ENCODE peak calls at places on chromosomes 12 and 14, in six cellular contexts. One of them, this sample, is unnamed.

GRCh38 chr12:49160415-49160814 is 28.5 kb downstream of the TUBA1A start:
- DNase-seq in thoracic aorta: no peak
- DNase-seq in psoas muscle: no peak
- DNase-seq in CD8-positive, alpha-beta memory T cell: no peak
- DNase-seq in CD8-positive, alpha-beta T cell: no peak
- DNase-seq in adrenal gland: no peak
- DNase-seq in this sample: no peak

GRCh38 chr12:52975820-52976573 is 27.1 kb downstream of the KRT18 start:
- DNase-seq in CD8-positive, alpha-beta T cell: no peak
- DNase-seq in psoas muscle: no peak
- DNase-seq in adrenal gland: no peak
- DNase-seq in CD8-positive, alpha-beta memory T cell: no peak
- DNase-seq in thoracic aorta: no peak
- DNase-seq in this sample: no peak

GRCh38 chr12:132717531-132718387 is 7.1 kb downstream of the PGAM5 start:
- DNase-seq in psoas muscle: no peak
- DNase-seq in CD8-positive, alpha-beta memory T cell: no peak
- DNase-seq in thoracic aorta: no peak
- DNase-seq in CD8-positive, alpha-beta T cell: no peak
- DNase-seq in adrenal gland: no peak
- DNase-seq in this sample: no peak

GRCh38 chr14:34450542-34450915 is 11.5 kb downstream of the SPTSSA start:
- DNase-seq in adrenal gland: no peak
- DNase-seq in thoracic aorta: no peak
- DNase-seq in psoas muscle: no peak
- DNase-seq in CD8-positive, alpha-beta memory T cell: no peak
- DNase-seq in CD8-positive, alpha-beta T cell: no peak
- DNase-seq in this sample: no peak

GRCh38 chr14:106831322-106831720 is 1304.9 kb downstream of the TMEM121 start:
- DNase-seq in CD8-positive, alpha-beta T cell: no peak
- DNase-seq in CD8-positive, alpha-beta memory T cell: peak; percentile 56
- DNase-seq in psoas muscle: no peak
- DNase-seq in thoracic aorta: no peak
- DNase-seq in adrenal gland: no peak
- DNase-seq in this sample: no peak

GRCh38 chr14:23478109-23478698 is 8.7 kb downstream of the NGDN start:
- DNase-seq in thoracic aorta: no peak
- DNase-seq in psoas muscle: peak; percentile 46
- DNase-seq in adrenal gland: peak; percentile 87
- DNase-seq in CD8-positive, alpha-beta T cell: peak; percentile 27
- DNase-seq in CD8-positive, alpha-beta memory T cell: peak; percentile 73
- DNase-seq in this sample: peak; percentile 44

GRCh38 chr12:68609955-68610434 is 704 bp upstream of the RAP1B start:
- DNase-seq in CD8-positive, alpha-beta memory T cell: no peak
- DNase-seq in adrenal gland: no peak
- DNase-seq in thoracic aorta: no peak
- DNase-seq in psoas muscle: no peak
- DNase-seq in CD8-positive, alpha-beta T cell: no peak
- DNase-seq in this sample: peak; percentile 19

GRCh38 chr12:96193725-96194571 is at the start of gene ELK3:
- DNase-seq in CD8-positive, alpha-beta memory T cell: peak; percentile 71
- DNase-seq in psoas muscle: peak; percentile 53
- DNase-seq in CD8-positive, alpha-beta T cell: peak; percentile 61
- DNase-seq in thoracic aorta: no peak
- DNase-seq in adrenal gland: peak; percentile 78
- DNase-seq in this sample: peak; percentile 46

GRCh38 chr12:80777587-80777986 is 60.9 kb downstream of the MYF5 start:
- DNase-seq in adrenal gland: no peak
- DNase-seq in CD8-positive, alpha-beta T cell: no peak
- DNase-seq in psoas muscle: no peak
- DNase-seq in CD8-positive, alpha-beta memory T cell: no peak
- DNase-seq in thoracic aorta: no peak
- DNase-seq in this sample: no peak

GRCh38 chr14:64178814-64179213 is 115.4 kb downstream of the ESR2 start:
- DNase-seq in CD8-positive, alpha-beta T cell: no peak
- DNase-seq in adrenal gland: no peak
- DNase-seq in thoracic aorta: no peak
- DNase-seq in psoas muscle: no peak
- DNase-seq in CD8-positive, alpha-beta memory T cell: no peak
- DNase-seq in this sample: no peak

GRCh38 chr12:110109837-110110535 is 14.2 kb upstream of the IFT81 start:
- DNase-seq in CD8-positive, alpha-beta T cell: no peak
- DNase-seq in psoas muscle: no peak
- DNase-seq in CD8-positive, alpha-beta memory T cell: no peak
- DNase-seq in adrenal gland: peak; percentile 56
- DNase-seq in thoracic aorta: no peak
- DNase-seq in this sample: no peak

GRCh38 chr12:38102197-38102596 is 214.4 kb upstream of the ALG10B start:
- DNase-seq in thoracic aorta: no peak
- DNase-seq in adrenal gland: no peak
- DNase-seq in CD8-positive, alpha-beta T cell: no peak
- DNase-seq in CD8-positive, alpha-beta memory T cell: no peak
- DNase-seq in psoas muscle: no peak
- DNase-seq in this sample: no peak
- H3K9me3 ChIP-seq in thoracic aorta: no peaks in the 10 kb centered on the region
- H3K9me3 ChIP-seq in adrenal gland: no peaks in the 10 kb centered on the region
- H3K9me3 ChIP-seq in CD8-positive, alpha-beta T cell: no peaks in the 10 kb centered on the region
- H3K9me3 ChIP-seq in CD8-positive, alpha-beta memory T cell: no peaks in the 10 kb centered on the region
- H3K9me3 ChIP-seq in psoas muscle: peaks cover 4% of the 10 kb centered on the region
- H3K9me3 ChIP-seq in this sample: no peaks in the 10 kb centered on the region

DNA sequence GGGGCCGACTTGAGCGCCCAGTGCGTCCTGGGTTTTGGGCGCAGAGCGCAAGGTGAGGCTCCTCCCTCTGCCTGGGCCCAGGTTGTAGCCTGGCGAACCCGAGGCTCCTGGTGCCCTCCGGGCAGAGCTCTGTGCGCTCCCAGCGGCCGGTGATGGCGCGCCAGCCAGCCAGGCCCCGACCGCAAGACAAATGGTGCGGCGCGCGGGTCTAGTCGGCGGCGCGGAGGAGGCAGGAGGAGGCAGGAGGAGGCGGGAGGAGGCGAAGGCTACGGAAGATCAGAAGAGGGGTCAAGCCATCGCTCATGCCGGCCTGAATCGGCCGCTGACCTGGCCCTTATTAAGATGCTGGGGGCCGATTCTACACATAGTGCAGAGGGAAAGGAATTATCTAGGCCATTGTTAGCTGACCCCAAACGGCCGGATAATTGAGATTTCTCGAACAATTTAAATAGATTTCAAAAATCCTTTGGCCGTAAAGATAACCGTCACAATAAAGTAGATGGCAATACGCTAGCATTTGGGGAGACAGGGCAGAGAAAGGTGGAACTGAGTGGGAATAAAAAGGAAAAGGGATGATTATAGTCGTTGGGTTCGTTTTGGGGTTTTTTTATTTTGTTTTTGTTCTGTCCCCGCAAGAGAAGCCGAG is 2.8 kb downstream of the TBX5 start:
- DNase-seq in CD8-positive, alpha-beta T cell: no peak
- DNase-seq in thoracic aorta: no peak
- DNase-seq in CD8-positive, alpha-beta memory T cell: no peak
- DNase-seq in psoas muscle: no peak
- DNase-seq in adrenal gland: no peak
- DNase-seq in this sample: no peak
- H3K9me3 ChIP-seq in CD8-positive, alpha-beta T cell: no peaks in the 10 kb centered on the region
- H3K9me3 ChIP-seq in thoracic aorta: no peaks in the 10 kb centered on the region
- H3K9me3 ChIP-seq in CD8-positive, alpha-beta memory T cell: no peaks in the 10 kb centered on the region
- H3K9me3 ChIP-seq in psoas muscle: no peaks in the 10 kb centered on the region
- H3K9me3 ChIP-seq in adrenal gland: no peaks in the 10 kb centered on the region
- H3K9me3 ChIP-seq in this sample: no peaks in the 10 kb centered on the region

DNA sequence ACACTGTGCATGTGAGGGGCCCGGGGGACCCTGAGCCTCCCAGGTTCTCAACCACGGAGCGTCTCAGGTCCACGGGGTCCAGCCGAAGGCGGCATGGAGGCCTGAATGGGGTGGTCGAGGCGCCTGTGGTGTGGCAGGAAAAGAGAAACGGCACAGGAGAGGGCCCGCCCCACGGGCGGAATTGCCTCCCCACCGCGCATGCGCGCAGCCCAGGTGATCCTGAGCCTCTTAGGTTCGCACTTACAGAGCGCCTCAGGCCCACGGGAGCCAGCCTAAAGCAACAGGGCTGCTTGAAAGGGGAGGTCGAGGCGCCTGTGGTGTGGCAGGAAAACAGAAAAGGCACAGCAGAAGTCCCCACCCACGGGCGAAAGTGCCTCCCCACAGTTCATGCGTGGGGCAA is 311.0 kb downstream of the ALG10 start:
- DNase-seq in CD8-positive, alpha-beta T cell: no peak
- DNase-seq in CD8-positive, alpha-beta memory T cell: no peak
- DNase-seq in psoas muscle: no peak
- DNase-seq in thoracic aorta: no peak
- DNase-seq in adrenal gland: no peak
- DNase-seq in this sample: no peak
- H3K9me3 ChIP-seq in CD8-positive, alpha-beta T cell: no peaks in the 10 kb centered on the region
- H3K9me3 ChIP-seq in CD8-positive, alpha-beta memory T cell: no peaks in the 10 kb centered on the region
- H3K9me3 ChIP-seq in psoas muscle: no peaks in the 10 kb centered on the region
- H3K9me3 ChIP-seq in thoracic aorta: no peaks in the 10 kb centered on the region
- H3K9me3 ChIP-seq in adrenal gland: no peaks in the 10 kb centered on the region
- H3K9me3 ChIP-seq in this sample: no peaks in the 10 kb centered on the region

GRCh38 chr12:57958061-57958657 is 16.8 kb downstream of the ATP23 start:
- DNase-seq in CD8-positive, alpha-beta memory T cell: no peak
- DNase-seq in adrenal gland: no peak
- DNase-seq in psoas muscle: no peak
- DNase-seq in thoracic aorta: no peak
- DNase-seq in CD8-positive, alpha-beta T cell: no peak
- DNase-seq in this sample: no peak
- H3K9me3 ChIP-seq in CD8-positive, alpha-beta memory T cell: no peaks in the 10 kb centered on the region
- H3K9me3 ChIP-seq in adrenal gland: no peaks in the 10 kb centered on the region
- H3K9me3 ChIP-seq in psoas muscle: peaks cover 23% of the 10 kb centered on the region
- H3K9me3 ChIP-seq in thoracic aorta: peaks cover 17% of the 10 kb centered on the region
- H3K9me3 ChIP-seq in CD8-positive, alpha-beta T cell: no peaks in the 10 kb centered on the region
- H3K9me3 ChIP-seq in this sample: no peaks in the 10 kb centered on the region

DNA sequence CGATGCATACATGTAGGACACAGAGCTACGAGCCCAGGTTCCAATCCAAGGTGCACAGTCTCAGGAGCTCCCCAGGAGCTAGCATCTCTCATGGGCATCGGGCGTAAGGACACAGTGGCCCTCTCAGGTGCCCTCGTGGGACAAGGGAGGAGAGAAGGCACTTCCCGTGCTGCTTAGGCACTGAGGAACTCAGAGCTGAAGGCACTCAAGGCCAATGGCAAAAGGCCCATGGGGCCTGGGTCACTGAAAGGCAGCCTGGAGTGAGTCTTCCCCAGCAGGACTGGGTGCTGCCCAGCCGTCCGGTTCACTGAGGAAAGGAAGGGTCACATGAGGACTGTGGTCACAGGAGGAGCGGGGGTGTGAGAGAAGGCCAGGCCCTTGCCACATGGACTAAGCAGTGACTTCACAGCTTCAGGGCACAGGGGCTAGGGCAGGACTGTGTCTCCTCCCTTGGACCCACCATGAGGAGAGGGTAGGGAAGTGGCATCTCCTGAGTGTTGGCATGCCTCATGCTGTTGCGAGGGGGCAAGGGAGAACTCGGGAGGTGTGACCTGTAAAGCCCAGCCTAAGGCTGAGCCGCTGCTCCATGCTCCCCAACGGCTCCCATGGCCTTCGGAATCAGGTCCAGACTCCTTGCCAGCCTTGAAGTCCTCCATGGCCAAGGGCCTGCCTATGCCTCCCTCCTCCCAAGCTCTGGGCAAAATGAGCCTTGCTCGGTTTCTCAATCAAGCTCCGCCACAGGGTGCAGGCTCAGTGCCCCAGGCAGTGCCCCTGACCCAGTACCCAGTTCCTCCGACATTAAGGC is 51.8 kb downstream of the CHGA start:
- DNase-seq in thoracic aorta: no peak
- DNase-seq in CD8-positive, alpha-beta memory T cell: peak; percentile 34
- DNase-seq in CD8-positive, alpha-beta T cell: no peak
- DNase-seq in psoas muscle: no peak
- DNase-seq in adrenal gland: no peak
- DNase-seq in this sample: no peak
- H3K9me3 ChIP-seq in thoracic aorta: peaks cover 3% of the 10 kb centered on the region
- H3K9me3 ChIP-seq in CD8-positive, alpha-beta memory T cell: peaks cover 7% of the 10 kb centered on the region
- H3K9me3 ChIP-seq in CD8-positive, alpha-beta T cell: peaks cover 19% of the 10 kb centered on the region
- H3K9me3 ChIP-seq in psoas muscle: peaks cover 12% of the 10 kb centered on the region
- H3K9me3 ChIP-seq in adrenal gland: no peaks in the 10 kb centered on the region
- H3K9me3 ChIP-seq in this sample: no peaks in the 10 kb centered on the region

GRCh38 chr12:126343352-126343751 is 1278.1 kb downstream of the AACS start:
- DNase-seq in adrenal gland: no peak
- DNase-seq in CD8-positive, alpha-beta T cell: no peak
- DNase-seq in CD8-positive, alpha-beta memory T cell: no peak
- DNase-seq in psoas muscle: no peak
- DNase-seq in thoracic aorta: no peak
- DNase-seq in this sample: no peak
- H3K9me3 ChIP-seq in adrenal gland: no peaks in the 10 kb centered on the region
- H3K9me3 ChIP-seq in CD8-positive, alpha-beta T cell: no peaks in the 10 kb centered on the region
- H3K9me3 ChIP-seq in CD8-positive, alpha-beta memory T cell: no peaks in the 10 kb centered on the region
- H3K9me3 ChIP-seq in psoas muscle: no peaks in the 10 kb centered on the region
- H3K9me3 ChIP-seq in thoracic aorta: no peaks in the 10 kb centered on the region
- H3K9me3 ChIP-seq in this sample: no peaks in the 10 kb centered on the region

GRCh38 chr12:14340371-14340770 is 25.1 kb upstream of the ATF7IP start:
- DNase-seq in thoracic aorta: no peak
- DNase-seq in CD8-positive, alpha-beta memory T cell: no peak
- DNase-seq in adrenal gland: no peak
- DNase-seq in CD8-positive, alpha-beta T cell: no peak
- DNase-seq in psoas muscle: no peak
- DNase-seq in this sample: no peak
- H3K9me3 ChIP-seq in thoracic aorta: peaks cover 12% of the 10 kb centered on the region
- H3K9me3 ChIP-seq in CD8-positive, alpha-beta memory T cell: peaks cover 4% of the 10 kb centered on the region
- H3K9me3 ChIP-seq in adrenal gland: no peaks in the 10 kb centered on the region
- H3K9me3 ChIP-seq in CD8-positive, alpha-beta T cell: peaks cover 9% of the 10 kb centered on the region
- H3K9me3 ChIP-seq in psoas muscle: peaks cover 20% of the 10 kb centered on the region
- H3K9me3 ChIP-seq in this sample: no peaks in the 10 kb centered on the region

DNA sequence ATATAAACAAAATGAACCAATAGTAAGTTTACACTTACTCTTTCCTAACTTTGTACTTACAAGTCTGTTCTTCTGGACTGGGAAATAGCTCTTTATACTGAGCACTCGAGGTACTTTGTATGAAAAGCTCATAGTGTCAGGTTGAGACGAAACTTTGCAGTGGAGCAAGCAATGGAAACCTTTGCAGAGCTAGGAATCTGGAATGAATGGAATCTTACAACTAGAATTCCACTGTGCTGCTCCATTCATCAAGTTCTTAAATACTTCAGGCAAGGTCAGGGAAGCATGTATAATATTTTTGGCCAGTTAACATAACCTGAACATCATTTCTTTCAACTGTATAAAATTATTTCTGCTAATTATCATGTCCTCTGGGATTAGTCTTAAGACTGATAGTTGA is 1327.5 kb upstream of the FLRT2 start:
- DNase-seq in thoracic aorta: no peak
- DNase-seq in CD8-positive, alpha-beta memory T cell: no peak
- DNase-seq in CD8-positive, alpha-beta T cell: no peak
- DNase-seq in psoas muscle: no peak
- DNase-seq in adrenal gland: no peak
- DNase-seq in this sample: no peak
- H3K9me3 ChIP-seq in thoracic aorta: no peaks in the 10 kb centered on the region
- H3K9me3 ChIP-seq in CD8-positive, alpha-beta memory T cell: no peaks in the 10 kb centered on the region
- H3K9me3 ChIP-seq in CD8-positive, alpha-beta T cell: no peaks in the 10 kb centered on the region
- H3K9me3 ChIP-seq in psoas muscle: no peaks in the 10 kb centered on the region
- H3K9me3 ChIP-seq in adrenal gland: no peaks in the 10 kb centered on the region
- H3K9me3 ChIP-seq in this sample: no peaks in the 10 kb centered on the region

This sample was measured in prostate gland.